ENCODE peak calls at places on chromosomes 6 and 20, in five cellular contexts. P, L, Q, C and N are unnamed samples.

GRCh38 chr6:24761193-24761835 is 13.4 kb upstream of the GMNN start:
- DNase-seq in P (no peak), L (peak; percentile 25), Q (peak; percentile 51), C (no peak), N (peak; percentile 23)

GRCh38 chr6:142474446-142475289 is 172.9 kb downstream of the ADGRG6 start:
- DNase-seq in P (peak; percentile 76), L (peak; percentile 71), Q (peak; percentile 65), C (no peak), N (peak; percentile 88)

GRCh38 chr20:63733579-63734081 is 2.8 kb upstream of the LIME1 start:
- DNase-seq in P (no peak), L (peak; percentile 3), Q (no peak), C (no peak), N (no peak)

GRCh38 chr6:122747573-122747972 is 31.9 kb upstream of the FABP7 start:
- DNase-seq in P (no peak), L (no peak), Q (no peak), C (no peak), N (no peak)

GRCh38 chr6:107679457-107679856 is 144.7 kb downstream of the SCML4 start:
- DNase-seq in P (peak; percentile 23), L (no peak), Q (peak; percentile 26), C (no peak), N (peak; percentile 16)

GRCh38 chr6:958531-958930 is 265.6 kb upstream of the EXOC2 start:
- DNase-seq in P (peak; percentile 88), L (no peak), Q (peak; percentile 12), C (no peak), N (peak; percentile 98)

GRCh38 chr6:134689177-134689576 is 260.7 kb downstream of the ALDH8A1 start:
- DNase-seq in P (no peak), L (no peak), Q (no peak), C (no peak), N (no peak)

GRCh38 chr20:20010639-20011500 is 6.3 kb upstream of the NAA20 start:
- DNase-seq in P (no peak), L (peak; percentile 21), Q (peak; percentile 20), C (no peak), N (no peak)

GRCh38 chr6:106056738-106057390 is 29.3 kb upstream of the PRDM1 start:
- DNase-seq in P (no peak), L (no peak), Q (peak; percentile 56), C (no peak), N (no peak)

GRCh38 chr6:54718541-54719023 is 128.0 kb upstream of the FAM83B start:
- DNase-seq in P (no peak), L (peak; percentile 15), Q (no peak), C (no peak), N (peak; percentile 87)

GRCh38 chr6:130585587-130585986 is 219.8 kb downstream of the TMEM200A start:
- DNase-seq in P (no peak), L (no peak), Q (no peak), C (no peak), N (no peak)

GRCh38 chr6:100730581-100730980 is 150.5 kb downstream of the ASCC3 start:
- DNase-seq in P (no peak), L (peak; percentile 5), Q (peak; percentile 92), C (no peak), N (peak; percentile 53)

GRCh38 chr6:137856138-137856898 is 10.7 kb upstream of the TNFAIP3 start:
- DNase-seq in P (no peak), L (no peak), Q (no peak), C (no peak), N (no peak)

GRCh38 chr20:16063876-16064275 is 509.4 kb downstream of the KIF16B start:
- DNase-seq in P (no peak), L (no peak), Q (no peak), C (no peak), N (no peak)

GRCh38 chr20:57756213-57756612 is 46.4 kb upstream of the PMEPA1 start:
- DNase-seq in P (no peak), L (no peak), Q (no peak), C (no peak), N (no peak)